ENCODE peak calls at places on chromosomes 5 and 9, in five cellular contexts. P, V, K, M and O are unnamed samples.

GRCh38 chr5:126577415-126577814 is 17.6 kb downstream of the ALDH7A1 start:
- DNase-seq in K (no peak), M (no peak), V (no peak), P (no peak), O (no peak)

GRCh38 chr9:125646222-125647100 is 60.5 kb downstream of the MAPKAP1 start:
- DNase-seq in P (no peak), M (no peak), V (no peak), K (no peak), O (no peak)

GRCh38 chr9:12719431-12719830 is 26.2 kb downstream of the TYRP1 start:
- DNase-seq in M (peak), V (no peak), K (no peak), P (no peak), O (no peak)

GRCh38 chr5:31049461-31049860 is 144.0 kb upstream of the CDH6 start:
- DNase-seq in P (no peak), M (no peak), K (no peak), V (no peak), O (no peak)

GRCh38 chr5:15791859-15792258 is 291.9 kb downstream of the FBXL7 start:
- DNase-seq in V (no peak), P (no peak), M (peak), K (no peak), O (no peak)

GRCh38 chr5:83927140-83927733 is 206.6 kb upstream of the HAPLN1 start:
- DNase-seq in V (peak), K (peak), P (peak), M (peak), O (peak)

GRCh38 chr5:43106290-43106638 is 14.4 kb upstream of the ZNF131 start:
- DNase-seq in K (no peak), M (no peak), V (no peak), P (no peak), O (no peak)

GRCh38 chr9:89592963-89593775 is 11.6 kb upstream of the GADD45G start:
- DNase-seq in P (no peak), M (peak), K (no peak), V (peak), O (no peak)

GRCh38 chr5:35354751-35355150 is 124.5 kb upstream of the PRLR start:
- DNase-seq in M (no peak), V (no peak), K (no peak), P (no peak), O (no peak)

GRCh38 chr5:4229866-4230265 is 634.2 kb downstream of the IRX1 start:
- DNase-seq in V (no peak), K (no peak), P (no peak), M (no peak), O (no peak)

GRCh38 chr5:77987331-77987730 is 211.2 kb upstream of the TBCA start:
- DNase-seq in P (no peak), V (no peak), K (no peak), M (no peak), O (no peak)

GRCh38 chr5:72244862-72245371 is 75.1 kb downstream of the MRPS27 start:
- DNase-seq in K (no peak), M (peak), P (no peak), V (no peak), O (no peak)

GRCh38 chr9:137277329-137278041 is at the start of gene TOR4A:
- DNase-seq in P (peak), V (no peak), M (peak), K (peak), O (peak)

GRCh38 chr5:172496671-172497371 is 42.5 kb upstream of the SH3PXD2B start:
- DNase-seq in P (no peak), V (no peak), M (peak), K (peak), O (no peak)

GRCh38 chr9:85927077-85927476 is 13.9 kb upstream of the NAA35 start:
- DNase-seq in K (no peak), P (no peak), V (no peak), M (no peak), O (no peak)

GRCh38 chr9:118455781-118456180 is 751.6 kb downstream of the TLR4 start:
- DNase-seq in V (no peak), M (no peak), P (no peak), K (no peak), O (no peak)

GRCh38 chr9:88786291-88787054 is 204.8 kb upstream of the S1PR3 start:
- DNase-seq in K (no peak), P (no peak), V (no peak), M (no peak), O (no peak)

GRCh38 chr5:139747583-139748504 is 47.8 kb upstream of the PSD2 start:
- DNase-seq in P (peak), K (peak), M (peak), V (no peak), O (no peak)

GRCh38 chr9:110260911-110261310 is 4.6 kb upstream of the TXN start:
- DNase-seq in P (no peak), V (no peak), K (no peak), M (peak), O (peak)

GRCh38 chr9:18947772-18948391 is 85.1 kb downstream of the SAXO1 start:
- DNase-seq in K (no peak), P (peak), V (no peak), M (peak), O (peak)

GRCh38 chr5:132310141-132310834 is 16.1 kb downstream of the SLC22A4 start:
- DNase-seq in V (no peak), P (no peak), K (no peak), M (peak), O (no peak)

GRCh38 chr5:107869459-107870115 is 198.8 kb upstream of the EFNA5 start:
- DNase-seq in K (no peak), P (no peak), M (peak), V (peak), O (peak)

GRCh38 chr5:106380736-106381135 is 1290.0 kb downstream of the EFNA5 start:
- DNase-seq in V (peak), M (peak), P (no peak), K (no peak), O (peak)

GRCh38 chr9:16727452-16728127 is 142.9 kb downstream of the BNC2 start:
- DNase-seq in K (no peak), M (peak), P (no peak), V (no peak), O (no peak)

GRCh38 chr9:108049026-108049591 is 559.5 kb upstream of the KLF4 start:
- DNase-seq in K (no peak), M (peak), P (no peak), V (peak), O (peak)

GRCh38 chr5:126107381-126107780 is 315.8 kb upstream of the GRAMD2B start:
- DNase-seq in V (peak), K (no peak), M (no peak), P (no peak), O (no peak)

GRCh38 chr5:6365977-6366590 is 12.3 kb downstream of the MED10 start:
- DNase-seq in P (no peak), M (no peak), K (no peak), V (no peak), O (no peak)

GRCh38 chr9:120536094-120536493 is 43.9 kb downstream of the CDK5RAP2 start:
- DNase-seq in K (no peak), M (no peak), P (no peak), V (no peak), O (no peak)

GRCh38 chr5:115720888-115721287 is 95.1 kb upstream of the TMED7 start:
- DNase-seq in P (peak), V (no peak), M (no peak), K (no peak), O (no peak)

GRCh38 chr5:169181785-169182184 is 119.2 kb downstream of the SLIT3 start:
- DNase-seq in K (no peak), P (no peak), V (peak), M (peak), O (no peak)

GRCh38 chr9:89508951-89509607 is 11.2 kb upstream of the SEMA4D start:
- DNase-seq in P (no peak), V (no peak), K (no peak), M (no peak), O (no peak)

GRCh38 chr5:6606884-6607558 is 25.8 kb downstream of the NSUN2 start:
- DNase-seq in P (no peak), M (no peak), V (no peak), K (no peak), O (no peak)

GRCh38 chr5:150596313-150596712 is 44.1 kb upstream of the SYNPO start:
- DNase-seq in M (no peak), P (no peak), V (no peak), K (no peak), O (peak)

GRCh38 chr5:163912023-163912422 is 406.6 kb downstream of the MAT2B start:
- DNase-seq in K (no peak), V (no peak), P (no peak), M (no peak), O (no peak)

GRCh38 chr5:163915481-163915961 is 410.1 kb downstream of the MAT2B start:
- DNase-seq in M (peak), K (peak), V (no peak), P (no peak), O (no peak)

GRCh38 chr5:163916376-163916775 is 411.0 kb downstream of the MAT2B start:
- DNase-seq in V (no peak), K (peak), M (no peak), P (no peak), O (no peak)

GRCh38 chr5:163914911-163915310 is 409.5 kb downstream of the MAT2B start:
- DNase-seq in M (no peak), V (no peak), P (no peak), K (peak), O (no peak)

GRCh38 chr5:163913548-163913947 is 408.1 kb downstream of the MAT2B start:
- DNase-seq in M (peak), P (no peak), K (no peak), V (no peak), O (no peak)
- TF ChIP-seq CTCF in M (no peak), P (no peak), K (no peak), V (no peak), O (no peak)

DNA sequence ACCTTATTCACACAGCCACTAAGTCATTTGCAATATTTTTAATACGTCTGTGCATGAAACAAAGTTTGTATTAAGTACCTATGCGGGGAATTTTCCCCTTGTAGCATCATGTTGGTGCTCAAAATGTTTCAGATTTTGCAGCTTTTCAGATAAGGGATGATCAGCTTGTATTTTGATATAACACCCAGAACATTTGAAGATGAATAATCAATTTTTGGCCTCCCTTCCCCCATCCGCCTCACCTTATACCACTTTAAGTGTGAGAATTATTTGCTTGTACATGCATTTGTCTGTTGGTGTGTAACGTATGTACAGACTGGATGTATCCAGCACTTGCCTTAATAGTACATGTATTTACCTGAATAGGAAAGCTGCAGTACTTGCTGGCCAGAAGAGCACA is 1.7 kb downstream of the JAK2 start:
- DNase-seq in V (no peak), K (no peak), M (no peak), P (no peak), O (no peak)
- H3K4me3 ChIP-seq in V (no peak), K (no peak), M (peak), P (peak), O (peak)

GRCh38 chr9:77276799-77277198 is 99.5 kb downstream of the VPS13A start:
- DNase-seq in K (no peak), V (no peak), P (no peak), M (no peak), O (no peak)
- TF ChIP-seq CTCF in K (no peak), V (no peak), P (no peak), M (no peak), O (no peak)

GRCh38 chr9:77013186-77013931 is 6.1 kb upstream of the FOXB2 start:
- DNase-seq in V (no peak), P (no peak), M (no peak), K (no peak), O (no peak)

GRCh38 chr9:77013932-77014596 is 5.4 kb upstream of the FOXB2 start:
- DNase-seq in M (no peak), V (no peak), P (no peak), K (no peak), O (no peak)

GRCh38 chr9:77014597-77015263 is 4.7 kb upstream of the FOXB2 start:
- DNase-seq in V (no peak), K (no peak), P (no peak), M (peak), O (no peak)

GRCh38 chr9:77010527-77010926 is 8.9 kb upstream of the FOXB2 start:
- DNase-seq in P (no peak), K (no peak), M (no peak), V (no peak), O (no peak)

DNA sequence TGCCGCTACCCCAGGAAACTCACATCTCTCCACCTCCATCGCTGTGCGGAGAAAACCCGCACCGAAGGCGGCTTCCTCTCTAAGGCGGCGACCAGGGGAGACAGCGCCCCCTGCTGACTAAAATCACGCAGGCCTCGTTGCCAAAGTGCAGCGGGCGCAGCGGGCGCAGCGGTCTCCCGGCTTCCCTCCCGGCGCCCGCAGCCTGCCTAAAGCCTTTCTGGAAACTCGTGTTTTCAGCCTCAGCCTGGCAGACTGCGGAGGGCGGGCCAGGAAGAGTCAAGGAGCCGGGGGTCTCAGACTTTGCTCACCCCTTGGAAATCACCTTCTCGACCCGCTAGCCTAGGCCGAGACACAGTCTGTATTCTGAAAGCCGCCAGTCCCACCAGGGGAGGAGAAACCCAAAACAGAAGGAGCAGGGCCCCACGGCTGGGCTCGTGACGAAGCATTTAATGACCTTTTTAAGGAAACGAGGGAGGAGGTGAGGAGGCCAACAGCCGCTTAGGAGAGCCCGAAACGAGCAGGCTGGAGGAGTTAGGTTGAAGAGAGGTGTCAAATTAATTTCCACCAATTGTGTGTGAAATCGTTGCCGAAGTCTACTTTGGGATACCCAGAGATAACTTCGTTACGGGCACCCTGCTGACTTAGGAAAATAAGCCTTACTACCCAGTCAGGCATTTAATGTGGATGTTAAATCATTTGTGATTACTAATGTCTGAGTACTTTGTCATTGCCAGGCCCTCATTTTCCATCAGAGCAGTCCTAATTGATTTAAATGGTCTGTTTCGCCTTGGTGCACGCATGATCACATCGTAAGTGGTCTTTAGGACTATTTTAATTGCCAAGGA is 7.3 kb upstream of the FOXB2 start:
- DNase-seq in V (no peak), K (peak), M (peak), P (peak), O (no peak)
- H3K4me3 ChIP-seq in V (no peak), K (no peak), M (no peak), P (no peak), O (no peak)

GRCh38 chr9:129256959-129257713 is 79.1 kb upstream of the IER5L start:
- DNase-seq in K (no peak), P (peak), M (no peak), V (no peak), O (no peak)

GRCh38 chr9:129252937-129253819 is 75.1 kb upstream of the IER5L start:
- DNase-seq in P (peak), V (no peak), M (no peak), K (no peak), O (no peak)

GRCh38 chr9:129253820-129254381 is 75.8 kb upstream of the IER5L start:
- DNase-seq in P (peak), V (no peak), M (no peak), K (no peak), O (no peak)

GRCh38 chr9:129258124-129258822 is 80.2 kb upstream of the IER5L start:
- DNase-seq in V (peak), P (peak), M (peak), K (peak), O (peak)

GRCh38 chr9:129254566-129255287 is 76.7 kb upstream of the IER5L start:
- DNase-seq in V (no peak), K (no peak), M (no peak), P (peak), O (no peak)
- TF ChIP-seq CTCF in V (no peak), K (no peak), M (no peak), P (no peak), O (no peak)

GRCh38 chr9:128722380-128723351 is 1.3 kb downstream of the ZDHHC12 start:
- DNase-seq in P (no peak), K (no peak), M (no peak), V (no peak), O (no peak)
- H3K4me3 ChIP-seq in P (no peak), K (peak), M (no peak), V (peak), O (peak)

DNA sequence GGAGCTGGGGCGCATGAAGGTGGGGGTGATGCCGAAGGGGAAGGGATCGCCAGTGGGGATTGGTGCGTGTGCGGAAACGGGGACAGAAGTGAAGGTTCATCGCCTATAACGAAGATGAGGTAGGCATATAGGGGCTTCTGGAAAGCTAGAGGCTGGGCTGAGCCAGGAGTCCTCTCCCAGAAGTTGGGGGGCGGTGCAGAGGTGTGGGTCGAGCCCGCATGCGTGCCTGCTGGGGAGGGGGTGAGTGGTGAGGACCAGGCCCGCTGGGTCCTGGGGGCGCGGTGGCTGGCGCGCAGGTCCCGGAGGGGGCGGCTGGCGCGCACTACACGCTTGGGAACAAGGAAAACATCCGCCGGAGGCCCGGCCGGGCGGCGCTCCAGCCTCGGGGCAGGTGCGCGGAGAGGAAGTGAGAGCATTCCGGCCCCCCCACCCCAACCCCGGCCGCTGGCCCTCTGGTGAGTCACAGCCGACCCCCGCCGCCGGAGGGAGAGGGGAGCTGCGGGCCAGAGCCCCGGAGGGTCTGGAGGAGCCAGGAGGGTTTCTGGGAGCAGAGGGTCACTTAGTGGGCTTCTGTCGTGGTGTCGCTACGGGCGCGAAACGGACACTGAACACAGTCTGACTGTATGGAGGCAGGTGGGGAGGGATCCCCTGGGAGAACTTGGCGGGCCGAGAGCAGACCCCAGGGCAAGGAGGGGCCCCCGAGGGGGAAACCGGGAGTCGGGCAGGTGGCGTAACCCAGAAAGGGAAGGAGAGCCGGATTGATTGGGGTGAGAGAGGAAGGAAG is 2.9 kb upstream of the MSMP start:
- DNase-seq in K (peak), P (no peak), M (peak), V (peak), O (no peak)
- TF ChIP-seq CTCF in K (peak), P (no peak), M (no peak), V (no peak), O (no peak)

GRCh38 chr5:173926359-173926758 is 38.2 kb downstream of the CPEB4 start:
- DNase-seq in M (peak), P (peak), K (no peak), V (no peak), O (no peak)
- H3K4me3 ChIP-seq in M (no peak), P (no peak), K (no peak), V (no peak), O (no peak)

DNA sequence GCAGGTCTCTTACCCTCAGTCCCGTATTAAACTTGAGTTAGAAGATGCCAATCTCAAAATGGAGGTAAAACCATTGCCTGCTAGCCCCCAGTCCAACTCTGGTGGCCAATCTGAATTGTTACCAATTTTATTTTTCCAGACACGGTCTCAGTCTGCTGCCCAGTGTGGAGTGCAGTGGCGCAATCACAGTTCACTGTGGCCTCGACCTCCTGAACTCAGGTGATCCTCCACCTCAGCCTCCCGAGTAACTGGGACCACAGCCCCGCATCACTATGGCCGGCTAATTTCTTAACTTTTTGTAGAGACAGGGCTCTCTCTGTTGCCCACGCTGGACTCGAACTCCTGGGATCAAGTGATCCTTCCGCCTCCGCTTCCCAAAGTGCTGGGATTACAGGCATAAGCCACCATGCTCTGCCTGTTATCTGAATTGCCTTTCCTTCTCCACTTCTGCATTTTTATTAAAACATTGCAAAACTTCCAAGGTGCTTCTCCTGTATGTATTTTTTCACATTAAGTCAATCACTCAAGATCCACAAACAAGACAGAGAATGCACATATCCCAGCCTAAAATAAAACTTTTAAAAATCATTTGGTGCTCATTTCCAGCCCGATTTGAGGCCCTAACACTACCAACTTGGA is 2.3 kb downstream of the FANCC start:
- DNase-seq in V (no peak), K (no peak), M (no peak), P (no peak), O (no peak)
- TF ChIP-seq CTCF in V (no peak), K (no peak), M (no peak), P (no peak), O (no peak)